ENCODE peak calls at places on chromosomes 12 and 14, in ten cellular contexts. B is heart right ventricle; H is kidney; X is astrocyte; S is heart left ventricle; F is pancreas; A is suprapubic skin; O is psoas muscle; J is effector memory CD4-positive, alpha-beta T cell; E is foreskin fibroblast. D is an unnamed sample.

GRCh38 chr12:92226961-92227360 is 81.3 kb upstream of the BTG1 start:
- DNase-seq in E (no peak), X (no peak), A (no peak), J (no peak), O (no peak), H (no peak), S (no peak), F (no peak), B (no peak), D (no peak)

GRCh38 chr12:51534216-51534615 is 56.8 kb upstream of the SCN8A start:
- DNase-seq in H (no peak), E (no peak), S (no peak), J (no peak), B (no peak), O (no peak), F (no peak), A (no peak), X (no peak), D (no peak)

GRCh38 chr14:96723946-96724345 is 73.2 kb upstream of the VRK1 start:
- DNase-seq in S (no peak), O (no peak), B (no peak), F (no peak), X (no peak), E (no peak), J (no peak), A (no peak), H (no peak), D (no peak)

GRCh38 chr12:110345176-110345651 is 58.3 kb downstream of the ANAPC7 start:
- DNase-seq in F (no peak), S (no peak), O (no peak), A (peak), B (no peak), J (no peak), H (peak), E (no peak), X (no peak), D (no peak)

GRCh38 chr12:132153501-132154340 is 9.5 kb downstream of the NOC4L start:
- DNase-seq in F (peak), O (peak), E (peak), J (peak), S (peak), X (peak), H (peak), A (no peak), B (peak), D (no peak)

GRCh38 chr14:58963873-58964597 is 224.4 kb upstream of the DAAM1 start:
- DNase-seq in F (no peak), B (no peak), X (no peak), J (no peak), O (no peak), H (no peak), S (no peak), A (no peak), E (no peak), D (no peak)

GRCh38 chr12:29725587-29726320 is 58.0 kb downstream of the TMTC1 start:
- DNase-seq in J (no peak), F (no peak), O (peak), X (peak), A (no peak), S (peak), E (peak), B (peak), H (no peak), D (peak)

GRCh38 chr14:65927871-65928270 is 515.3 kb downstream of the FUT8 start:
- DNase-seq in O (no peak), S (no peak), J (peak), B (no peak), F (no peak), H (no peak), E (no peak), A (no peak), X (no peak), D (no peak)

GRCh38 chr14:59464651-59465569 is at the start of gene GPR135:
- DNase-seq in J (peak), B (peak), E (peak), S (peak), F (peak), A (peak), X (peak), H (peak), O (peak), D (peak)

GRCh38 chr12:90428881-90429280 is 526.1 kb downstream of the CCER1 start:
- DNase-seq in O (no peak), S (no peak), H (no peak), B (no peak), F (no peak), X (no peak), J (no peak), A (no peak), E (no peak), D (no peak)

GRCh38 chr14:29892327-29892726 is 35.3 kb downstream of the PRKD1 start:
- DNase-seq in F (no peak), B (no peak), X (peak), S (no peak), O (no peak), E (no peak), H (no peak), J (no peak), A (no peak), D (no peak)

GRCh38 chr14:59251811-59252771 is 63.6 kb downstream of the DAAM1 start:
- DNase-seq in H (no peak), E (no peak), O (no peak), J (no peak), F (no peak), A (no peak), S (no peak), B (no peak), X (peak), D (no peak)

GRCh38 chr14:61870163-61870562 is 107.9 kb downstream of the SNAPC1 start:
- DNase-seq in B (no peak), E (no peak), X (no peak), S (no peak), J (no peak), H (no peak), O (no peak), F (no peak), A (no peak), D (no peak)
- H3K4me3 ChIP-seq in B (no peak), E (no peak), X (no peak), S (no peak), J (no peak), H (no peak), O (no peak), F (no peak), A (no peak), D (no peak)

DNA sequence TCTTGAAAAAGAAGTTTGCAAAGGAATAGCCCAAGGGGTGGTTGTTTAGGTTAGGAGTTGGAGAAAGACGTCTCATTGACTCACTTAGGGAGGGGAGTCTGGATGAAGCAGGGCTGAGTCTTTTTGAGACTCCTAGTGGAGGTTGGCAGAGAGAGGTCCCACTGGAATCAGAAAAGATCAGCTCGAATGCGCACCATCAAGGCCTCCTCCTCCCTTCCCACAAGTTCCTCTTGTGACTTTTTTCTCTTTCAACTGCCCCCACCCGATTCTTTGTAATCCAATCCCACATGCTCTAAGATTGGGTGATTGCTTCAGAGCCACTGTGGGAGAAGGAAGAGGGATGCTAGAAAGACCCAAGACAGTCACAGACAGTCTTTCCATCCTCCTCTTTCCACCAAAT is 2.0 kb downstream of the ARHGEF40 start:
- DNase-seq in H (no peak), E (peak), F (no peak), J (no peak), A (no peak), O (no peak), S (peak), B (no peak), X (peak), D (no peak)
- H3K4me3 ChIP-seq in H (peak), E (peak), F (no peak), J (peak), A (peak), O (peak), S (peak), B (peak), X (peak), D (peak)

GRCh38 chr12:104276192-104277131 is 27.1 kb upstream of the EID3 start:
- DNase-seq in S (no peak), A (no peak), O (no peak), H (no peak), F (no peak), X (no peak), B (no peak), J (no peak), E (no peak), D (no peak)

GRCh38 chr12:104273503-104273902 is 30.0 kb upstream of the EID3 start:
- DNase-seq in J (no peak), F (no peak), E (no peak), A (no peak), X (no peak), B (no peak), H (no peak), S (no peak), O (no peak), D (no peak)

GRCh38 chr12:104274811-104275210 is 28.7 kb upstream of the EID3 start:
- DNase-seq in A (no peak), F (no peak), X (no peak), H (no peak), B (no peak), J (no peak), E (no peak), O (no peak), S (no peak), D (no peak)

GRCh38 chr12:104272938-104273337 is 30.6 kb upstream of the EID3 start:
- DNase-seq in H (no peak), J (no peak), B (no peak), S (no peak), O (no peak), A (no peak), X (no peak), E (no peak), F (no peak), D (no peak)

DNA sequence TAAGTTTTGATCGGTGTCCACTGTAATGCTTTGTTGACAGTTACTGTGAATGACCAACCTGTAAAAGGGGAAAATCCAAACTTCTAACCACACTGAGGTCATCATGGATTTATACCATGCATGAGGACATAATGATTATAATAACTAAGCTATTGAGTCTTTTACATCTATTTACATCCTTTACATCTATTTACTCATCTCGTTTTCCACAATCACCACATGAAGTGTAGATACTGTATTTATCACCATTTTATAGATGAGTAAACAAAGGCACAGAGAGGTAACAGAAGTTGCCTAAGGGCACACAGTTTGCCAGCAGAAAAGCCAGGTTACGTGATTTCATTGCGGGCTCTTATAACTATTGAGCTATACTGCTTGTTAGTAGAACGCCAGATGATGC is 27.9 kb upstream of the EID3 start:
- DNase-seq in F (no peak), E (no peak), H (no peak), O (no peak), S (no peak), B (no peak), A (no peak), J (no peak), X (no peak), D (no peak)
- H3K4me3 ChIP-seq in F (no peak), E (no peak), H (no peak), O (no peak), S (no peak), B (no peak), A (peak), J (no peak), X (no peak), D (no peak)

DNA sequence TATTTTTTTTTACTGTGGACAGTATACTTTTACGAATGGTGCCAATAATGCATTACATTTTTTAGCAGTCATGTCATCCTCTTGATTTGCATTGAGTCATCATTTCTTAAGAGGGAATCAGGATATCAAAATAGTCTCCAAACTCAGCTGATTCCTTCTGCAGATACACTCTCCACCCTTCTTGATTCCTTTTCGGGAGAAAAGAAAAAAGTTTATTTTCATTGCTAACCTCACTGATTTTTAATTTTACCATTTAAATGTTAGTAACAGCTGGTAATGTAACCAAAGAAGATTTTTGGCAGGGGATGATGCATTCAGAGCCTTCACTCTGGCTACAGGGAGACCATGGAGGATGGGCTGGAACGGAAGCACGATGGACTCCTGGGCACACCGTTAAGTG is 47.5 kb downstream of the MRPL42 start:
- DNase-seq in E (peak), B (no peak), O (no peak), X (peak), S (no peak), J (no peak), F (no peak), A (no peak), H (no peak), D (no peak)
- H3K4me3 ChIP-seq in E (no peak), B (no peak), O (no peak), X (no peak), S (no peak), J (no peak), F (no peak), A (no peak), H (no peak), D (no peak)